ENCODE peak calls at places on chromosomes 5 and 9, in eight cellular contexts. Z is IMR-90, T is endodermal cell, U is mammary epithelial cell, V is PC-3, I is DND-41, J is fibroblast of lung, L is HepG2. K is an unnamed sample.

GRCh38 chr5:178207183-178207916 is 3.0 kb downstream of the HNRNPAB start:
- DNase-seq in L (peak; percentile 32), T (peak; percentile 56), V (peak; percentile 85), J (peak; percentile 84), I (no peak), Z (peak; percentile 67), U (peak; percentile 75), K (no peak)

GRCh38 chr9:114098660-114099522 is at the start of gene KIF12:
- DNase-seq in U (no peak), I (no peak), J (no peak), Z (no peak), T (peak; percentile 95), L (peak; percentile 74), V (peak; percentile 25), K (no peak)

GRCh38 chr9:77575785-77576184 is 72.3 kb downstream of the GNA14 start:
- DNase-seq in I (peak; percentile 50), U (peak; percentile 6), J (peak; percentile 17), T (peak; percentile 75), Z (peak; percentile 16), L (no peak), V (peak; percentile 32), K (no peak)

GRCh38 chr5:171953860-171954701 is 52.4 kb downstream of the FBXW11 start:
- DNase-seq in I (no peak), U (peak; percentile 51), Z (peak; percentile 85), V (peak; percentile 87), T (no peak), L (peak; percentile 62), J (peak; percentile 91), K (peak; percentile 30)

GRCh38 chr9:122287214-122287613 is 22.5 kb downstream of the MRRF start:
- DNase-seq in J (no peak), I (no peak), L (no peak), Z (no peak), T (no peak), U (no peak), V (no peak), K (no peak)

GRCh38 chr9:35690447-35691324 is 961 bp upstream of the TPM2 start:
- DNase-seq in J (peak; percentile 83), I (peak; percentile 85), U (no peak), T (peak; percentile 88), V (peak; percentile 20), L (no peak), Z (peak; percentile 75), K (no peak)

GRCh38 chr9:92312887-92313623 is 12.1 kb downstream of the NOL8 start:
- DNase-seq in I (no peak), J (peak; percentile 34), L (no peak), Z (no peak), U (peak; percentile 61), V (no peak), T (no peak), K (no peak)

GRCh38 chr5:78638423-78638822 is 10.1 kb downstream of the LHFPL2 start:
- DNase-seq in J (peak; percentile 97), T (no peak), U (peak; percentile 98), L (peak; percentile 56), Z (peak; percentile 92), V (peak; percentile 95), I (no peak), K (peak; percentile 82)

GRCh38 chr9:70049672-70050271 is 6.1 kb downstream of the MAMDC2 start:
- DNase-seq in I (no peak), Z (peak; percentile 55), U (no peak), J (peak; percentile 40), V (no peak), L (no peak), T (no peak), K (no peak)

GRCh38 chr9:91750343-91750742 is 199.7 kb downstream of the ROR2 start:
- DNase-seq in V (peak; percentile 22), T (no peak), Z (no peak), L (no peak), J (no peak), U (no peak), I (no peak), K (no peak)

GRCh38 chr5:67591491-67591890 is 394.9 kb upstream of the CD180 start:
- DNase-seq in U (no peak), Z (no peak), T (no peak), L (no peak), I (peak; percentile 7), V (no peak), J (no peak), K (no peak)

GRCh38 chr5:155870636-155871035 is 456.3 kb upstream of the SGCD start:
- DNase-seq in T (no peak), L (no peak), U (no peak), Z (no peak), J (no peak), I (no peak), V (no peak), K (no peak)

GRCh38 chr9:134290603-134291451 is 35.4 kb upstream of the RXRA start:
- DNase-seq in V (no peak), J (no peak), U (no peak), L (no peak), I (no peak), Z (no peak), T (no peak), K (no peak)

GRCh38 chr5:95347516-95348140 is 43.5 kb upstream of the FAM81B start:
- DNase-seq in L (no peak), T (no peak), U (no peak), J (no peak), Z (no peak), I (no peak), V (no peak), K (no peak)

GRCh38 chr5:68994645-68995044 is 99.2 kb upstream of the SLC30A5 start:
- DNase-seq in I (no peak), Z (no peak), U (no peak), V (no peak), T (no peak), L (no peak), J (no peak), K (no peak)

GRCh38 chr9:105355810-105356209 is 92.0 kb upstream of the FSD1L start:
- DNase-seq in I (no peak), U (peak; percentile 60), Z (peak; percentile 47), T (no peak), L (no peak), V (no peak), J (peak; percentile 62), K (peak; percentile 23)

GRCh38 chr5:149526855-149527590 is 24.2 kb downstream of the CSNK1A1 start:
- DNase-seq in L (no peak), U (no peak), I (no peak), J (peak; percentile 17), T (no peak), V (no peak), Z (no peak), K (no peak)

GRCh38 chr5:176901260-176902101 is 2.3 kb upstream of the HK3 start:
- DNase-seq in L (no peak), U (no peak), V (no peak), T (no peak), Z (peak; percentile 15), I (no peak), J (no peak), K (no peak)

GRCh38 chr9:121233906-121234901 is 32.5 kb upstream of the RAB14 start:
- DNase-seq in L (no peak), V (peak; percentile 77), U (peak; percentile 50), Z (peak; percentile 81), T (no peak), I (no peak), J (peak; percentile 49), K (peak; percentile 57)

GRCh38 chr5:79686799-79687198 is 2.8 kb upstream of the CMYA5 start:
- DNase-seq in Z (peak; percentile 8), V (no peak), U (no peak), J (peak; percentile 10), I (no peak), L (no peak), T (no peak), K (no peak)

GRCh38 chr9:27395484-27395921 is 98.6 kb upstream of the EQTN start:
- DNase-seq in V (no peak), I (no peak), Z (no peak), L (no peak), U (peak; percentile 78), T (no peak), J (no peak), K (no peak)

GRCh38 chr5:181086410-181087229 is 44.3 kb downstream of the OR2V1 start:
- DNase-seq in V (no peak), T (peak; percentile 32), J (no peak), L (peak; percentile 9), I (no peak), U (no peak), Z (no peak), K (no peak)

GRCh38 chr5:107404595-107405366 is 266.0 kb downstream of the EFNA5 start:
- DNase-seq in Z (no peak), L (no peak), T (no peak), I (no peak), J (no peak), V (no peak), U (peak; percentile 41), K (no peak)

GRCh38 chr5:51846015-51846414 is 462.8 kb downstream of the ISL1 start:
- DNase-seq in T (no peak), L (no peak), V (peak; percentile 37), Z (no peak), I (no peak), U (peak; percentile 33), J (no peak), K (no peak)

GRCh38 chr5:33423018-33423630 is 17.6 kb upstream of the TARS1 start:
- DNase-seq in J (peak; percentile 44), Z (peak; percentile 73), V (peak; percentile 69), T (no peak), U (no peak), L (peak; percentile 6), I (no peak), K (no peak)

DNA sequence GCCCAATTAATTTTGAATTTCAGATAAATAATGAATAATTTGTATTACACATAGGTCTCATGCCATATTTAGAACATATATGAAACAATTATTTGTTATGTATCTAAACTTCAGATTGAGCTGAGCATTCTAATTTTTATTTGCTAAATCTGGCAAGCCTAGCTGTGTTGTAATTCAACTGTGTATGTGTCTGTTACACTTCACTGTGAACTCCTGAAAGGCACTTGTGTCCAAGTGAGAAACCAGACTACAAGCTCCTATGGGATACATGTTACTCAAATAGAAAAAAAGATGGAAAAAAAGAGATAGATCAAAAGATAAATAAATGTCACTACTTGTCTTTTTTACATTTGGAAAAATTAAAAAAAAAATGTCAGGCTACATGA is 56.5 kb upstream of the ANKRD55 start:
- DNase-seq in J (no peak), V (no peak), I (no peak), L (no peak), Z (no peak), T (no peak), U (no peak), K (no peak)
- H3K4me1 ChIP-seq in J (no peaks in the 10 kb centered on the region), V (no peaks in the 10 kb centered on the region), I (no peaks in the 10 kb centered on the region), L (peaks cover 27% of the 10 kb centered on the region), Z (peaks cover 2% of the 10 kb centered on the region), T (peaks cover 3% of the 10 kb centered on the region), U (no peaks in the 10 kb centered on the region), K (no peaks in the 10 kb centered on the region)

GRCh38 chr9:2849943-2850342 is 6.0 kb upstream of the PUM3 start:
- DNase-seq in I (no peak), Z (no peak), V (no peak), J (no peak), U (no peak), T (no peak), L (no peak), K (no peak)
- H3K9ac ChIP-seq in I (no peak overlapping the region), Z (no peak overlapping the region), V (no peak overlapping the region), J (no peak overlapping the region), U (no peak overlapping the region), T (no peak overlapping the region), L (no peak overlapping the region), K (no peak overlapping the region)

GRCh38 chr9:131630206-131630831 is 85.0 kb downstream of the PRRT1B start:
- DNase-seq in V (no peak), T (no peak), Z (no peak), L (no peak), I (no peak), U (peak; percentile 20), J (no peak), K (no peak)
- TF ChIP-seq CTCF in V (no peak), T (no peak), Z (no peak), L (no peak), I (no peak), U (no peak), J (no peak), K (no peak)

GRCh38 chr9:3571500-3571899 is 45.7 kb upstream of the RFX3 start:
- DNase-seq in L (no peak), U (no peak), I (no peak), V (no peak), T (no peak), J (no peak), Z (no peak), K (no peak)
- H3K4me1 ChIP-seq in L (no peaks in the 10 kb centered on the region), U (no peaks in the 10 kb centered on the region), I (no peaks in the 10 kb centered on the region), V (no peaks in the 10 kb centered on the region), T (no peaks in the 10 kb centered on the region), J (no peaks in the 10 kb centered on the region), Z (no peaks in the 10 kb centered on the region), K (no peaks in the 10 kb centered on the region)